ENCODE peak calls at places on chromosomes 4 and X, in eight cellular contexts. G is upper lobe of right lung; L is AG04449; Y is astrocyte of the spinal cord; V is right atrium auricular region; F is astrocyte of the hippocampus; C is activated CD8-positive, alpha-beta memory T cell treated with anti-CD3 and anti-CD28 coated beads, Interleukin-2, amount 50 U/mL, for 4 hours; E is transverse colon. T is an unnamed sample.

GRCh38 chr4:20126906-20127305 is 124.8 kb upstream of the SLIT2 start:
- DNase-seq in G (no peak), L (peak; percentile 44), Y (peak; percentile 23), V (no peak), F (no peak), C (no peak), E (no peak), T (peak; percentile 37)

GRCh38 chr4:7924163-7924562 is 15.5 kb downstream of the AFAP1 start:
- DNase-seq in G (no peak), L (no peak), Y (no peak), V (no peak), F (peak; percentile 46), C (no peak), E (no peak), T (no peak)

GRCh38 chr4:129378346-129378745 is 282.4 kb downstream of the C4orf33 start:
- DNase-seq in G (no peak), L (no peak), Y (no peak), V (no peak), F (no peak), C (no peak), E (no peak), T (no peak)

GRCh38 chr4:38983756-38984647 is 48.2 kb downstream of the TMEM156 start:
- DNase-seq in G (no peak), L (no peak), Y (peak; percentile 47), V (no peak), F (peak; percentile 66), C (no peak), E (no peak), T (peak; percentile 9)

GRCh38 chr4:41334182-41334581 is 77.5 kb downstream of the UCHL1 start:
- DNase-seq in G (no peak), L (no peak), Y (no peak), V (no peak), F (no peak), C (no peak), E (no peak), T (no peak)

GRCh38 chr4:83947111-83947510 is 411.2 kb downstream of the GPAT3 start:
- DNase-seq in G (no peak), L (no peak), Y (no peak), V (no peak), F (no peak), C (no peak), E (no peak), T (no peak)

GRCh38 chr4:150297861-150298474 is 219.7 kb downstream of the DCLK2 start:
- DNase-seq in G (no peak), L (no peak), Y (peak; percentile 79), V (no peak), F (peak; percentile 71), C (no peak), E (peak; percentile 21), T (peak; percentile 39)

GRCh38 chr4:75724867-75725724 is 719 bp downstream of the USO1 start:
- DNase-seq in G (peak; percentile 89), L (no peak), Y (peak; percentile 83), V (peak; percentile 73), F (peak; percentile 86), C (peak; percentile 42), E (peak; percentile 80), T (peak; percentile 86)

GRCh38 chr4:89829470-89830138 is 7.4 kb downstream of the SNCA start:
- DNase-seq in G (no peak), L (no peak), Y (peak; percentile 4), V (no peak), F (peak; percentile 15), C (no peak), E (peak; percentile 10), T (no peak)

GRCh38 chr4:98470831-98471230 is 187.6 kb downstream of the TSPAN5 start:
- DNase-seq in G (no peak), L (no peak), Y (peak; percentile 94), V (no peak), F (peak; percentile 95), C (no peak), E (no peak), T (no peak)

GRCh38 chrX:107731831-107732502 is 43.6 kb downstream of the TSC22D3 start:
- DNase-seq in G (peak; percentile 90), L (no peak), Y (peak; percentile 85), V (peak; percentile 92), F (peak; percentile 91), C (no peak), E (peak; percentile 80), T (peak; percentile 24)

GRCh38 chrX:120536056-120536455 is 24.7 kb downstream of the CUL4B start:
- DNase-seq in G (no peak), L (no peak), Y (no peak), V (no peak), F (no peak), C (no peak), E (no peak), T (no peak)

GRCh38 chr4:174423257-174423944 is 98.9 kb downstream of the HPGD start:
- DNase-seq in G (no peak), L (no peak), Y (peak; percentile 76), V (no peak), F (peak; percentile 78), C (no peak), E (no peak), T (peak; percentile 36)

GRCh38 chr4:153467154-153467896 is 1.2 kb downstream of the TMEM131L start:
- DNase-seq in G (peak; percentile 91), L (no peak), Y (no peak), V (no peak), F (peak; percentile 36), C (peak; percentile 59), E (peak; percentile 86), T (peak; percentile 28)

GRCh38 chrX:20680998-20681397 is 414.3 kb upstream of the RPS6KA3 start:
- DNase-seq in G (no peak), L (no peak), Y (no peak), V (no peak), F (no peak), C (no peak), E (no peak), T (peak; percentile 13)

GRCh38 chr4:1600811-1601532 is 83.1 kb downstream of the FAM53A start:
- DNase-seq in G (peak; percentile 58), L (no peak), Y (no peak), V (no peak), F (no peak), C (peak; percentile 14), E (no peak), T (no peak)

GRCh38 chrX:108307408-108308085 is 130.7 kb downstream of the COL4A6 start:
- DNase-seq in G (peak; percentile 68), L (no peak), Y (no peak), V (no peak), F (no peak), C (no peak), E (no peak), T (no peak)

GRCh38 chr4:87033902-87034301 is 99.1 kb downstream of the AFF1 start:
- DNase-seq in G (no peak), L (no peak), Y (no peak), V (no peak), F (no peak), C (no peak), E (no peak), T (no peak)

GRCh38 chrX:145729635-145730034 is 88.0 kb upstream of the SLITRK2 start:
- DNase-seq in G (no peak), L (no peak), Y (peak; percentile 72), V (no peak), F (peak; percentile 25), C (no peak), E (no peak), T (no peak)

GRCh38 chr4:140052050-140052449 is 101.9 kb downstream of the MAML3 start:
- DNase-seq in G (peak; percentile 70), L (no peak), Y (peak; percentile 48), V (no peak), F (peak; percentile 64), C (peak; percentile 51), E (peak; percentile 50), T (peak; percentile 64)

GRCh38 chrX:30887288-30887687 is 1.8 kb downstream of the TAB3 start:
- DNase-seq in G (no peak), L (no peak), Y (no peak), V (no peak), F (no peak), C (no peak), E (no peak), T (no peak)

GRCh38 chr4:173821031-173821430 is 291.0 kb upstream of the HAND2 start:
- DNase-seq in G (no peak), L (no peak), Y (peak; percentile 40), V (no peak), F (no peak), C (no peak), E (no peak), T (no peak)

GRCh38 chrX:133661962-133662839 is 246.9 kb upstream of the GPC4 start:
- DNase-seq in G (no peak), L (no peak), Y (peak; percentile 22), V (no peak), F (peak; percentile 10), C (no peak), E (no peak), T (peak; percentile 53)

GRCh38 chr4:24559032-24559821 is 25.1 kb downstream of the DHX15 start:
- DNase-seq in G (no peak), L (no peak), Y (no peak), V (no peak), F (no peak), C (no peak), E (no peak), T (peak; percentile 24)

GRCh38 chrX:154367474-154368308 is 6.7 kb downstream of the FLNA start:
- DNase-seq in G (no peak), L (no peak), Y (no peak), V (no peak), F (no peak), C (no peak), E (no peak), T (no peak)

GRCh38 chr4:7876096-7876993 is 63.3 kb downstream of the AFAP1 start:
- DNase-seq in G (no peak), L (no peak), Y (peak; percentile 58), V (no peak), F (peak; percentile 70), C (no peak), E (no peak), T (peak; percentile 60)

GRCh38 chr4:19657856-19658255 is 593.8 kb upstream of the SLIT2 start:
- DNase-seq in G (no peak), L (no peak), Y (no peak), V (no peak), F (no peak), C (no peak), E (no peak), T (no peak)

GRCh38 chrX:154411322-154411980 is at the start of gene TAFAZZIN:
- DNase-seq in G (peak; percentile 89), L (no peak), Y (peak; percentile 44), V (no peak), F (peak; percentile 74), C (peak; percentile 70), E (peak; percentile 84), T (peak; percentile 89)

GRCh38 chr4:171876636-171877035 is 63.4 kb downstream of the GALNTL6 start:
- DNase-seq in G (no peak), L (no peak), Y (no peak), V (no peak), F (no peak), C (no peak), E (no peak), T (no peak)